ENCODE peak calls at places on chromosomes 1 and 21, in seven cellular contexts. V is lung, H is OCI-LY7, B is RWPE2, U is gastrocnemius medialis, Q is body of pancreas, N is trophoblast cell. I is an unnamed sample. For H3K4me1, the result is how much of the 10 kb centered on the place peaks cover.

GRCh38 chr1:51240096-51240495 is 4.0 kb downstream of the RNF11 start:
- DNase-seq in U (peak), N (no peak), H (no peak), B (no peak), Q (no peak), V (no peak), I (peak)

GRCh38 chr1:46194641-46195179 is 3.5 kb downstream of the POMGNT1 start:
- DNase-seq in N (no peak), H (no peak), U (no peak), Q (no peak), V (no peak), B (no peak), I (no peak)

GRCh38 chr1:27031235-27032118 is 18.8 kb upstream of the TENT5B start:
- DNase-seq in Q (peak), B (peak), H (no peak), N (peak), U (peak), V (peak), I (peak)

GRCh38 chr21:34884346-34884929 is 164.7 kb downstream of the RUNX1 start:
- DNase-seq in B (no peak), V (no peak), N (no peak), U (no peak), Q (no peak), H (no peak), I (no peak)

GRCh38 chr1:203615182-203615581 is 11.4 kb upstream of the ATP2B4 start:
- DNase-seq in V (no peak), Q (no peak), U (no peak), H (no peak), N (no peak), B (no peak), I (no peak)

GRCh38 chr21:41918561-41919358 is 35.1 kb downstream of the C2CD2 start:
- DNase-seq in Q (no peak), N (no peak), H (no peak), V (no peak), B (no peak), U (no peak), I (no peak)

GRCh38 chr1:116941670-116942069 is 32.0 kb downstream of the PTGFRN start:
- DNase-seq in V (no peak), B (no peak), N (no peak), Q (no peak), H (no peak), U (no peak), I (no peak)

GRCh38 chr1:54361342-54361741 is 44.9 kb downstream of the SSBP3 start:
- DNase-seq in N (no peak), B (no peak), U (no peak), Q (no peak), H (peak), V (no peak), I (no peak)

GRCh38 chr1:15525043-15525958 is 1.3 kb upstream of the CASP9 start:
- DNase-seq in H (peak), V (no peak), B (peak), Q (no peak), U (peak), N (no peak), I (no peak)

GRCh38 chr21:33196956-33197374 is 32.8 kb upstream of the IFNAR2 start:
- DNase-seq in Q (peak), U (peak), B (no peak), N (peak), V (peak), H (peak), I (peak)

GRCh38 chr21:44455524-44456206 is 355 bp downstream of the LRRC3 start:
- DNase-seq in N (no peak), U (no peak), Q (peak), B (peak), V (peak), H (no peak), I (no peak)

GRCh38 chr1:108038837-108039236 is 73.9 kb upstream of the VAV3 start:
- DNase-seq in U (no peak), N (no peak), Q (no peak), V (no peak), H (no peak), B (no peak), I (no peak)

GRCh38 chr1:39898648-39899603 is 2.8 kb downstream of the MYCL start:
- DNase-seq in N (peak), V (peak), Q (peak), B (no peak), U (no peak), H (peak), I (peak)

GRCh38 chr1:70504821-70505193 is 93.7 kb downstream of the CTH start:
- DNase-seq in U (no peak), N (no peak), V (no peak), B (no peak), Q (no peak), H (no peak), I (no peak)

DNA sequence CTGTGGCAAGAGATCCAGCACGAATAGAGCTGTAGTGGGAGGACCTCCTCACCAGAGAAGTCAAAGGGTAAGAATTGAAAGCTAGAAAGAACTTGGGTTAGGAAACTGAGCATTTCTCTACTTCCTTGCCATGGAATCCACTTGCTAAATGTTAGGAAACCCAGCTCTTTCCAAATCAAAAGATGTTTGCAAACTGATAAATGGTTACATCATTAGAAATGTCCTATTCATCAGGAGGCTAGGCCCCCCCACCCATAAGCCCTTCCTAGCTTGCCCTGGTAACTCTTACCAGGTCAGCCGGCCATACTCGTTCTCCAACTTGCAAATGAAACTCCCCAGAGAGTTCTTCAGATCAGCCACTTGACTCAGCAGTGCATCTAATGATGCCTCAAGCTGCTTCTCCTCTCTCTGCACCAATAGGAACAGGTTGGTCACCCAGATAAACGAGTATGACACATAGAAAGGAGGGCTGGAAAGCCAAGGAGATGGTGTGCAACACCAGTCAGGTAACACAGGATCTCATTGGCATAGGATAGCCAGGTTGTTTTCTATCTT is 1.5 kb downstream of the MED8 start:
- DNase-seq in N (peak), B (no peak), V (no peak), Q (no peak), H (no peak), U (no peak), I (no peak)
- H3K4me3 ChIP-seq in N (no peak), B (no peak), V (no peak), Q (no peak), H (peak), U (no peak), I (no peak)

DNA sequence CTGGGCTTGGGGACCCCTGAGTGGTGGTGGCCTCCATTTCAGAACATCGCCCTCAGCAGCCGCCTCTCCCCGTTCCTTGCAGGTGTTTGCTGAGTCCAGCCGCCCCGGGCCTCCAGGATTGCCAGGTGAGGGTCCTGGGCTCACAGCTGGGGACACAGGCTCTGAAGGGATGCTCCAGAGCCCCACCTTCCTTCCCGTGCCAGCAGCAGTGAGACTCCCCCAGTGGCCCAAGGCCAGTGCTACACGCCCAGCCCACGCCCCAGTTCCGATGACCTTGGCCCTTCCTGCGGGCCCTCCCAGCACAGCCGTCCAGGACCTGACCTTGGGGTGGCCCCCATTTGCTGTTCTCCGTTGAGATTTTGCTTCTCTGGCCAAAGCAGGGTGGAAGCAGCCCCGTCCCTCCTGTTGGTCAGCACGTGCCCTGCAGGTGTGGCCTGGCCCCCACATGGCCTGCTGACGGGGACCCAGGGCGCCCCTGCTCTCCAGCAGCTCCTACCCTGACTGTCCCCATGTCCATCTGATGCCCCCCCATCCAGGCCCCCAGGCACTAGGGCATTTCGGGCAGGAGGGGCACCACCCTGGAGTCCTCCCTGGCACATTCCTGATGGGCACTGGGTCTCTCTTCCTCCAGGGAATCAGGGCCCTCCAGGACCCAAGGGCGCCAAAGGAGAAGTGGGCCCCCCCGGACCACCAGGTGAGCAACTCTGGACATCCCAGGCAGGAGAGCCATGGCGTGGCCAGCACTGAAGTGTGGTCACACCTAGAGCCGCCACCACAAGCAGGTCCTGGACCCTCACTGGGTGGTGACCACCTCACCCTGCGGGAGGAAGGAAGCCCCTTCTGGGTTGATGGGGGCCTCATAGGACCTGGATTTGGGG is 45.0 kb downstream of the SLC19A1 start:
- DNase-seq in V (no peak), H (no peak), Q (no peak), U (no peak), B (peak), N (no peak), I (no peak)
- H3K4me1 ChIP-seq in V (under half), H (under half), Q (under half), U (under half), B (under half), N (under half), I (under half)

GRCh38 chr21:45460611-45461368 is 55.8 kb downstream of the COL18A1 start:
- DNase-seq in U (no peak), H (no peak), B (no peak), V (no peak), N (no peak), Q (no peak), I (no peak)
- H3K4me3 ChIP-seq in U (no peak), H (no peak), B (no peak), V (no peak), N (no peak), Q (no peak), I (no peak)

GRCh38 chr1:9814619-9815018 is 9.1 kb downstream of the CLSTN1 start:
- DNase-seq in N (no peak), H (no peak), B (no peak), U (no peak), Q (no peak), V (no peak), I (no peak)
- H3K4me1 ChIP-seq in N (under half), H (half or more), B (under half), U (under half), Q (under half), V (under half), I (under half)

I was measured in heart right ventricle.